ENCODE peak calls at places on chromosomes 3 and 15, in ten cellular contexts. A is gastrocnemius medialis; S is CD8-positive, alpha-beta T cell; K is neuronal stem cell; F is hepatocyte; T is sigmoid colon; R is uterus; C is ovary; W is PC-3; E is left ventricle myocardium inferior. V is an unnamed sample. For H3K4me1, the result is how much of the 10 kb centered on the place peaks cover.

GRCh38 chr3:142888099-142888483 is 792 bp downstream of the PCOLCE2 start:
- DNase-seq in A (no peak), S (no peak), K (peak), F (peak), T (no peak), R (no peak), C (no peak), W (peak), E (peak), V (no peak)

GRCh38 chr15:81113204-81113657 is 20.8 kb upstream of the CFAP161 start:
- DNase-seq in A (no peak), S (no peak), K (no peak), F (no peak), T (no peak), R (no peak), C (no peak), W (no peak), E (no peak), V (no peak)

GRCh38 chr15:52805351-52806283 is 15.5 kb upstream of the ONECUT1 start:
- DNase-seq in A (no peak), S (peak), K (peak), F (no peak), T (no peak), R (no peak), C (no peak), W (no peak), E (no peak), V (no peak)

GRCh38 chr3:132570011-132570410 is 27.1 kb upstream of the ACKR4 start:
- DNase-seq in A (no peak), S (no peak), K (no peak), F (no peak), T (no peak), R (no peak), C (no peak), W (no peak), E (no peak), V (no peak)

GRCh38 chr3:10334461-10334860 is 13.5 kb upstream of the SEC13 start:
- DNase-seq in A (peak), S (no peak), K (no peak), F (no peak), T (no peak), R (no peak), C (no peak), W (peak), E (no peak), V (no peak)

GRCh38 chr3:49869525-49870126 is at the start of gene CAMKV:
- DNase-seq in A (no peak), S (no peak), K (peak), F (peak), T (no peak), R (no peak), C (no peak), W (no peak), E (no peak), V (no peak)

GRCh38 chr3:10374311-10374710 is 53.4 kb upstream of the SEC13 start:
- DNase-seq in A (peak), S (no peak), K (no peak), F (no peak), T (no peak), R (no peak), C (no peak), W (no peak), E (no peak), V (no peak)

GRCh38 chr3:187295635-187296034 is 4.1 kb upstream of the MASP1 start:
- DNase-seq in A (no peak), S (no peak), K (no peak), F (no peak), T (no peak), R (no peak), C (no peak), W (peak), E (no peak), V (no peak)

GRCh38 chr3:140359198-140359995 is 318.5 kb upstream of the TRIM42 start:
- DNase-seq in A (no peak), S (no peak), K (no peak), F (no peak), T (no peak), R (no peak), C (no peak), W (no peak), E (no peak), V (no peak)

GRCh38 chr3:27253391-27253790 is 115.8 kb downstream of the NEK10 start:
- DNase-seq in A (no peak), S (no peak), K (no peak), F (no peak), T (no peak), R (no peak), C (no peak), W (no peak), E (no peak), V (no peak)

GRCh38 chr3:52682016-52682415 is 3.7 kb downstream of the PBRM1 start:
- DNase-seq in A (no peak), S (no peak), K (no peak), F (peak), T (no peak), R (peak), C (peak), W (peak), E (no peak), V (peak)

GRCh38 chr3:55721716-55722484 is 234.8 kb upstream of the WNT5A start:
- DNase-seq in A (no peak), S (no peak), K (no peak), F (peak), T (no peak), R (peak), C (no peak), W (peak), E (no peak), V (no peak)

GRCh38 chr15:33132722-33133345 is 61.7 kb downstream of the FMN1 start:
- DNase-seq in A (no peak), S (no peak), K (peak), F (peak), T (no peak), R (no peak), C (no peak), W (peak), E (no peak), V (peak)

GRCh38 chr3:10417849-10418248 is 87.5 kb downstream of the ATP2B2 start:
- DNase-seq in A (no peak), S (no peak), K (no peak), F (no peak), T (no peak), R (no peak), C (no peak), W (peak), E (no peak), V (peak)

GRCh38 chr3:178907081-178907480 is 164.5 kb downstream of the ZMAT3 start:
- DNase-seq in A (no peak), S (no peak), K (no peak), F (no peak), T (no peak), R (no peak), C (no peak), W (no peak), E (no peak), V (no peak)

GRCh38 chr3:59367150-59367549 is 317.3 kb upstream of the CFAP20DC start:
- DNase-seq in A (no peak), S (no peak), K (no peak), F (no peak), T (no peak), R (no peak), C (no peak), W (peak), E (no peak), V (no peak)

GRCh38 chr3:48086736-48087470 is 70.7 kb upstream of the MAP4 start:
- DNase-seq in A (no peak), S (no peak), K (no peak), F (no peak), T (no peak), R (no peak), C (no peak), W (peak), E (no peak), V (no peak)

GRCh38 chr15:56291741-56292140 is 48.1 kb upstream of the RFX7 start:
- DNase-seq in A (no peak), S (no peak), K (no peak), F (no peak), T (no peak), R (no peak), C (no peak), W (no peak), E (no peak), V (no peak)

GRCh38 chr3:22117091-22117490 is 366.1 kb upstream of the ZNF385D start:
- DNase-seq in A (no peak), S (no peak), K (no peak), F (no peak), T (no peak), R (no peak), C (no peak), W (no peak), E (no peak), V (no peak)

GRCh38 chr3:45034612-45035252 is 8.6 kb downstream of the CLEC3B start:
- DNase-seq in A (peak), S (peak), K (no peak), F (no peak), T (peak), R (peak), C (no peak), W (no peak), E (peak), V (no peak)

GRCh38 chr3:79886204-79886603 is 118.4 kb upstream of the ROBO1 start:
- DNase-seq in A (no peak), S (no peak), K (no peak), F (peak), T (no peak), R (no peak), C (no peak), W (no peak), E (no peak), V (no peak)

GRCh38 chr3:188584958-188585689 is 431.2 kb downstream of the LPP start:
- DNase-seq in A (no peak), S (no peak), K (no peak), F (no peak), T (no peak), R (no peak), C (no peak), W (peak), E (no peak), V (no peak)

GRCh38 chr15:35305906-35306305 is 220.8 kb upstream of the NANOGP8 start:
- DNase-seq in A (no peak), S (no peak), K (no peak), F (peak), T (no peak), R (peak), C (no peak), W (peak), E (no peak), V (no peak)

GRCh38 chr3:168581718-168582332 is 486.1 kb upstream of the GOLIM4 start:
- DNase-seq in A (no peak), S (no peak), K (no peak), F (no peak), T (no peak), R (no peak), C (no peak), W (no peak), E (no peak), V (no peak)

GRCh38 chr3:50588759-50589433 is 19.6 kb downstream of the HEMK1 start:
- DNase-seq in A (no peak), S (no peak), K (no peak), F (no peak), T (no peak), R (no peak), C (no peak), W (no peak), E (no peak), V (no peak)

GRCh38 chr3:78645628-78646310 is 1122.0 kb downstream of the ROBO1 start:
- DNase-seq in A (no peak), S (no peak), K (peak), F (peak), T (no peak), R (no peak), C (no peak), W (peak), E (no peak), V (peak)

GRCh38 chr3:141241248-141242034 is 9.8 kb downstream of the PXYLP1 start:
- DNase-seq in A (peak), S (no peak), K (no peak), F (no peak), T (no peak), R (no peak), C (no peak), W (no peak), E (peak), V (no peak)

GRCh38 chr3:14879161-14879888 is 60.6 kb downstream of the FGD5 start:
- DNase-seq in A (no peak), S (peak), K (no peak), F (peak), T (peak), R (no peak), C (no peak), W (peak), E (peak), V (peak)

GRCh38 chr3:46699846-46700523 is 1.2 kb upstream of the TMIE start:
- DNase-seq in A (peak), S (no peak), K (no peak), F (no peak), T (peak), R (no peak), C (no peak), W (no peak), E (peak), V (no peak)

GRCh38 chr3:133487920-133488540 is 85.5 kb upstream of the CDV3 start:
- DNase-seq in A (no peak), S (peak), K (no peak), F (peak), T (no peak), R (no peak), C (no peak), W (peak), E (no peak), V (no peak)

GRCh38 chr3:65953301-65953812 is 85.4 kb downstream of the MAGI1 start:
- DNase-seq in A (no peak), S (no peak), K (no peak), F (peak), T (no peak), R (no peak), C (no peak), W (peak), E (no peak), V (peak)

GRCh38 chr15:89677381-89677780 is 1.8 kb downstream of the PLIN1 start:
- DNase-seq in A (no peak), S (no peak), K (no peak), F (no peak), T (no peak), R (no peak), C (no peak), W (no peak), E (no peak), V (no peak)

GRCh38 chr3:33541918-33542317 is 101.7 kb upstream of the UBP1 start:
- DNase-seq in A (no peak), S (no peak), K (no peak), F (no peak), T (no peak), R (no peak), C (no peak), W (peak), E (no peak), V (no peak)

GRCh38 chr3:134696155-134696554 is 45.3 kb upstream of the KY start:
- DNase-seq in A (no peak), S (no peak), K (no peak), F (no peak), T (no peak), R (no peak), C (no peak), W (no peak), E (no peak), V (no peak)

GRCh38 chr3:69715204-69715603 is 24.1 kb upstream of the MITF start:
- DNase-seq in A (no peak), S (no peak), K (no peak), F (no peak), T (no peak), R (no peak), C (no peak), W (no peak), E (no peak), V (no peak)

GRCh38 chr3:69411331-69411730 is 25.4 kb upstream of the FRMD4B start:
- DNase-seq in A (no peak), S (no peak), K (no peak), F (no peak), T (no peak), R (no peak), C (no peak), W (peak), E (no peak), V (no peak)

GRCh38 chr15:57728436-57728835 is 21.9 kb downstream of the POLR2M start:
- DNase-seq in A (no peak), S (no peak), K (no peak), F (no peak), T (no peak), R (no peak), C (no peak), W (no peak), E (no peak), V (no peak)

GRCh38 chr3:185728630-185729334 is 96.1 kb downstream of the IGF2BP2 start:
- DNase-seq in A (no peak), S (no peak), K (no peak), F (no peak), T (no peak), R (no peak), C (no peak), W (no peak), E (no peak), V (no peak)
- H3K4me1 ChIP-seq in A (under half), S (under half), K (under half), F (under half), T (under half), R (under half), C (under half), W (half or more), E (under half), V (under half)

DNA sequence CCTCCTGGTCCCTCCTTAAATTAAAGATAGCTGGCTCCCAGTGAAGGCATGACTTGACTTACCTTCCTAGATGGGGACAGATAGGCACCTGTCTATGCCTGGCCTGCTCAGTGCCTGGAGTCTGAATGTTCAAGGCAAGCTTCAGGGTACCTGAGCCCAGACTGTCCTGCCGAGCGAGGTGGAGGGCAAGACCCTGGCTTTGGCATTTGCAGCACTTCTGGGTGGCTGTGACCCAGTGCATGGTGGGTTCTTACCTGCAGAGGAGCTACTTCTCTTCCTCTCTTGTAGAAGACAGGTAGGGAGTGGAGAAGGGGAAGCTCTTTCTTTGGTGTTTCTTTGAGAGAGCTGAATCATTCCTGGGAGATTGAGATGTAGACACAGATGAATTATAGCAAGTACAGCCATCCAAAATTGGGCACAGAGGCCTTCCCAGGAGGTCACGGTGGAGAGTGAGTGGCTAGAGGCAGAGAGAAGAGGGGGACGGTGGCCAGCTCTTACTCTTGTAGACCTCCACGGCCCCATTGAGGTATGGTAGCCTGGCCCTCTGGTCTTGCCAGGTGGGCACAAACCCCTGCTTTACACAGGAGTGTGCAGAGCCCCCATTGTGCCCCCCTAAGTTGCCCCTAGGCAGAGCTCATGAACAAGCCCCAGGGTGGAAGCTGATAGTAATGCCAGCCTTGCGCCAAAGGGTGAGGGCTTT is 402.5 kb upstream of the TPM1 start:
- DNase-seq in A (no peak), S (no peak), K (no peak), F (no peak), T (no peak), R (no peak), C (no peak), W (no peak), E (no peak), V (no peak)
- H3K27ac ChIP-seq in A (no peak), S (no peak), K (no peak), F (no peak), T (no peak), R (no peak), C (no peak), W (no peak), E (peak), V (no peak)

DNA sequence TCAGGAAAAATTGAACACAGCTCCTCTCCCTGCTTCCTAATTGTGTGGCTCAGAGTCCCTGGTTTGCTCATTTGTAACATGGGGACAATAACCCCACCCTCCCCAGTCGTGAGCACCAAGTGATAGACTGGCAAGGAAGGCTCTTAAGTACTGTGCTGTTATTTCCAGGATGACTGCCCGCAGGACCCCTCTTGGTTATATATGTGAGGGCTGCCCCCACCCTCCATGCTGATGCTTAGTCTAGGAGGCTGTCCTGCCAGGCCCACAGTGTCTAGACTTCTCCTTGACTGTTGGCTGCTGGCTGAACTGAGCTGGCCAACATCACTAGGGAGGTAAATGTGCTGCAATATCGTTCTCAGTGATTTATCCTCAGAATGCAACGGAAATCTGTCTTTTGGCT is 45.1 kb downstream of the RAB11A start:
- DNase-seq in A (no peak), S (no peak), K (no peak), F (no peak), T (no peak), R (no peak), C (no peak), W (no peak), E (no peak), V (no peak)
- H3K4me1 ChIP-seq in A (under half), S (under half), K (under half), F (under half), T (under half), R (under half), C (under half), W (under half), E (under half), V (under half)

GRCh38 chr3:123609063-123609462 is 24.2 kb upstream of the HACD2 start:
- DNase-seq in A (no peak), S (no peak), K (no peak), F (no peak), T (no peak), R (no peak), C (no peak), W (no peak), E (no peak), V (no peak)
- H3K27ac ChIP-seq in A (no peak), S (no peak), K (no peak), F (peak), T (peak), R (no peak), C (no peak), W (no peak), E (peak), V (no peak)

DNA sequence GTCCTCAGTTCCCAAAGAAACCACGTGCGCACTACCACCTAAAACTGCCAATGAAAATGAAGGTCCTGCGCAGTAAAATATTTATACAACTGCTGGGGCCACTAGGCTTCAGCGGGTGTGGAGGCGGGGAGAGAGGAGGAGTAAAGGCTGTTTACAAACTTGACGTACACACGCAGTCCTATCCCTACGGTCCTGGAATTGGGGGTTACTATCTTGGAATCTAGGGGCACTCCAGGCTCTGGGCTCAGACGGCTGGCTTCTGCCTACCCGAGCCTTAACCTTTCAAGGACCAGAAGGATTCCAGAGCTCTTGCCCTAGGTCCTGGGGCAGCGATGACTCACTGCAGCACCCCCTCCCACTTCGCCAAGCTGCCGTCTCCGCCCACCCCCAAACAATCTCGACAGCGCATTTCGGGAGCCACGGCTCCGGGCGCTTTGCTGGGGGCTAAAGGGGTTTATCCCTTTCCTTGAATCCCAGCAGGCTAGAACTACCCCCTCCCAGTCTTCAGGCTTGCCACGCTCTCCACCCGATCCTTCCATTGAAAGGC is 3.0 kb downstream of the ADAMTS9 start:
- DNase-seq in A (peak), S (no peak), K (peak), F (peak), T (peak), R (peak), C (peak), W (no peak), E (peak), V (peak)
- H3K4me1 ChIP-seq in A (under half), S (under half), K (under half), F (under half), T (under half), R (under half), C (under half), W (under half), E (half or more), V (under half)

GRCh38 chr3:37995652-37996641 is 5.4 kb downstream of the VILL start:
- DNase-seq in A (peak), S (no peak), K (no peak), F (no peak), T (peak), R (no peak), C (no peak), W (peak), E (no peak), V (no peak)

GRCh38 chr3:37993067-37993809 is 2.7 kb downstream of the VILL start:
- DNase-seq in A (no peak), S (no peak), K (no peak), F (no peak), T (peak), R (peak), C (no peak), W (no peak), E (no peak), V (peak)

GRCh38 chr3:37993811-37994638 is 3.4 kb downstream of the VILL start:
- DNase-seq in A (peak), S (peak), K (peak), F (peak), T (peak), R (peak), C (peak), W (no peak), E (peak), V (peak)

GRCh38 chr3:37992271-37993066 is 1.9 kb downstream of the VILL start:
- DNase-seq in A (peak), S (no peak), K (no peak), F (peak), T (peak), R (no peak), C (no peak), W (peak), E (no peak), V (peak)

GRCh38 chr3:37994639-37994972 is 4.0 kb downstream of the VILL start:
- DNase-seq in A (no peak), S (no peak), K (no peak), F (no peak), T (no peak), R (no peak), C (no peak), W (no peak), E (no peak), V (no peak)
- H3K27ac ChIP-seq in A (peak), S (peak), K (no peak), F (peak), T (peak), R (peak), C (no peak), W (no peak), E (peak), V (peak)

V was measured in small intestine.